ENCODE peak calls at places on chromosomes 7 and 10, in six cellular contexts. One of them, this sample, is unnamed.

GRCh38 chr7:127809285-127809702 is 157.3 kb downstream of the SND1 start:
- DNase-seq in activated gamma-delta T cell treated with Interleukin-2 at 50 U/mL for 16 hours: no peak
- DNase-seq in stimulated activated CD8-positive, alpha-beta memory T cell treated with anti-CD3 and anti-CD28 coated beads, Interleukin-15, amount 100 ng/mL, for 4 hours: no peak
- DNase-seq in IMR-90: peak; percentile 81
- DNase-seq in suprapubic skin: no peak
- DNase-seq in left kidney: peak; percentile 40
- DNase-seq in this sample: peak; percentile 40

GRCh38 chr7:128393526-128394330 is 16.1 kb downstream of the IMPDH1 start:
- DNase-seq in activated gamma-delta T cell treated with Interleukin-2 at 50 U/mL for 16 hours: no peak
- DNase-seq in suprapubic skin: no peak
- DNase-seq in stimulated activated CD8-positive, alpha-beta memory T cell treated with anti-CD3 and anti-CD28 coated beads, Interleukin-15, amount 100 ng/mL, for 4 hours: no peak
- DNase-seq in IMR-90: no peak
- DNase-seq in left kidney: no peak
- DNase-seq in this sample: no peak

GRCh38 chr10:132167041-132167674 is 19.6 kb upstream of the DPYSL4 start:
- DNase-seq in suprapubic skin: no peak
- DNase-seq in stimulated activated CD8-positive, alpha-beta memory T cell treated with anti-CD3 and anti-CD28 coated beads, Interleukin-15, amount 100 ng/mL, for 4 hours: no peak
- DNase-seq in IMR-90: no peak
- DNase-seq in activated gamma-delta T cell treated with Interleukin-2 at 50 U/mL for 16 hours: no peak
- DNase-seq in left kidney: no peak
- DNase-seq in this sample: no peak

GRCh38 chr10:23525406-23525805 is 86.5 kb downstream of the OTUD1 start:
- DNase-seq in stimulated activated CD8-positive, alpha-beta memory T cell treated with anti-CD3 and anti-CD28 coated beads, Interleukin-15, amount 100 ng/mL, for 4 hours: no peak
- DNase-seq in left kidney: peak; percentile 23
- DNase-seq in activated gamma-delta T cell treated with Interleukin-2 at 50 U/mL for 16 hours: no peak
- DNase-seq in IMR-90: peak; percentile 7
- DNase-seq in suprapubic skin: no peak
- DNase-seq in this sample: no peak

GRCh38 chr7:116395125-116395791 is 104.3 kb upstream of the CAV2 start:
- DNase-seq in stimulated activated CD8-positive, alpha-beta memory T cell treated with anti-CD3 and anti-CD28 coated beads, Interleukin-15, amount 100 ng/mL, for 4 hours: no peak
- DNase-seq in activated gamma-delta T cell treated with Interleukin-2 at 50 U/mL for 16 hours: no peak
- DNase-seq in IMR-90: peak; percentile 94
- DNase-seq in left kidney: no peak
- DNase-seq in suprapubic skin: no peak
- DNase-seq in this sample: no peak

GRCh38 chr10:30169342-30169741 is 110.0 kb upstream of the JCAD start:
- DNase-seq in IMR-90: no peak
- DNase-seq in left kidney: peak; percentile 28
- DNase-seq in stimulated activated CD8-positive, alpha-beta memory T cell treated with anti-CD3 and anti-CD28 coated beads, Interleukin-15, amount 100 ng/mL, for 4 hours: no peak
- DNase-seq in activated gamma-delta T cell treated with Interleukin-2 at 50 U/mL for 16 hours: no peak
- DNase-seq in suprapubic skin: no peak
- DNase-seq in this sample: no peak

GRCh38 chr7:145916776-145917175 is 199.8 kb upstream of the CNTNAP2 start:
- DNase-seq in suprapubic skin: no peak
- DNase-seq in stimulated activated CD8-positive, alpha-beta memory T cell treated with anti-CD3 and anti-CD28 coated beads, Interleukin-15, amount 100 ng/mL, for 4 hours: no peak
- DNase-seq in left kidney: no peak
- DNase-seq in IMR-90: no peak
- DNase-seq in activated gamma-delta T cell treated with Interleukin-2 at 50 U/mL for 16 hours: no peak
- DNase-seq in this sample: no peak

GRCh38 chr7:20173828-20174227 is 43.4 kb downstream of the MACC1 start:
- DNase-seq in activated gamma-delta T cell treated with Interleukin-2 at 50 U/mL for 16 hours: no peak
- DNase-seq in stimulated activated CD8-positive, alpha-beta memory T cell treated with anti-CD3 and anti-CD28 coated beads, Interleukin-15, amount 100 ng/mL, for 4 hours: no peak
- DNase-seq in left kidney: no peak
- DNase-seq in suprapubic skin: no peak
- DNase-seq in IMR-90: no peak
- DNase-seq in this sample: no peak

GRCh38 chr7:110786576-110786975 is 304.4 kb upstream of the LRRN3 start:
- DNase-seq in left kidney: no peak
- DNase-seq in activated gamma-delta T cell treated with Interleukin-2 at 50 U/mL for 16 hours: no peak
- DNase-seq in stimulated activated CD8-positive, alpha-beta memory T cell treated with anti-CD3 and anti-CD28 coated beads, Interleukin-15, amount 100 ng/mL, for 4 hours: no peak
- DNase-seq in suprapubic skin: no peak
- DNase-seq in IMR-90: no peak
- DNase-seq in this sample: peak; percentile 7

GRCh38 chr7:17274551-17275245 is 23.8 kb upstream of the AHR start:
- DNase-seq in stimulated activated CD8-positive, alpha-beta memory T cell treated with anti-CD3 and anti-CD28 coated beads, Interleukin-15, amount 100 ng/mL, for 4 hours: no peak
- DNase-seq in activated gamma-delta T cell treated with Interleukin-2 at 50 U/mL for 16 hours: no peak
- DNase-seq in IMR-90: peak; percentile 48
- DNase-seq in left kidney: peak; percentile 11
- DNase-seq in suprapubic skin: no peak
- DNase-seq in this sample: no peak

GRCh38 chr7:30447466-30447865 is 31.1 kb downstream of the NOD1 start:
- DNase-seq in IMR-90: no peak
- DNase-seq in left kidney: no peak
- DNase-seq in activated gamma-delta T cell treated with Interleukin-2 at 50 U/mL for 16 hours: no peak
- DNase-seq in suprapubic skin: peak; percentile 30
- DNase-seq in stimulated activated CD8-positive, alpha-beta memory T cell treated with anti-CD3 and anti-CD28 coated beads, Interleukin-15, amount 100 ng/mL, for 4 hours: no peak
- DNase-seq in this sample: no peak

This sample was measured in retina.